ENCODE peak calls at places on chromosome 11, in eight cellular contexts. M is neural progenitor cell, S is cardiac muscle cell, J is OCI-LY7, C is thoracic aorta, A is brain microvascular endothelial cell, I is kidney, E is HL-60. T is an unnamed sample.

GRCh38 chr11:113873241-113873626 is 2.1 kb downstream of the USP28 start:
- DNase-seq in C (no peak), J (no peak), E (no peak), S (peak; percentile 94), M (peak; percentile 30), A (peak; percentile 58), I (no peak), T (no peak)

GRCh38 chr11:114121744-114122504 is 62.4 kb downstream of the ZBTB16 start:
- DNase-seq in M (no peak), A (no peak), J (no peak), C (no peak), I (no peak), S (no peak), E (no peak), T (no peak)

GRCh38 chr11:47715082-47715669 is at the start of gene AGBL2:
- DNase-seq in A (peak; percentile 41), J (peak; percentile 85), E (peak; percentile 63), I (peak; percentile 93), S (peak; percentile 73), C (peak; percentile 26), M (peak; percentile 79), T (peak; percentile 44)

GRCh38 chr11:45093761-45094455 is 52.5 kb upstream of the PRDM11 start:
- DNase-seq in E (no peak), A (no peak), S (no peak), M (no peak), I (peak; percentile 43), C (no peak), J (no peak), T (no peak)

GRCh38 chr11:113162590-113162961 is 151.8 kb upstream of the TTC12 start:
- DNase-seq in S (no peak), J (no peak), M (no peak), I (no peak), A (no peak), C (no peak), E (no peak), T (no peak)

GRCh38 chr11:44868455-44869421 is 81.9 kb downstream of the TP53I11 start:
- DNase-seq in J (no peak), C (no peak), E (no peak), S (no peak), A (no peak), M (no peak), I (no peak), T (no peak)

GRCh38 chr11:131811380-131811779 is 441.0 kb downstream of the NTM start:
- DNase-seq in A (no peak), M (no peak), S (no peak), C (no peak), E (no peak), J (no peak), I (no peak), T (no peak)

GRCh38 chr11:97621282-97621681 is 1231.5 kb downstream of the JRKL start:
- DNase-seq in S (no peak), I (no peak), E (no peak), C (no peak), M (no peak), A (no peak), J (no peak), T (no peak)

GRCh38 chr11:32706985-32707736 is 87.3 kb downstream of the CCDC73 start:
- DNase-seq in C (no peak), J (no peak), S (no peak), M (no peak), E (peak; percentile 4), I (no peak), A (no peak), T (no peak)

GRCh38 chr11:120500414-120500936 is 11.1 kb upstream of the GRIK4 start:
- DNase-seq in C (no peak), A (no peak), E (no peak), M (peak; percentile 29), S (no peak), J (no peak), I (peak; percentile 68), T (no peak)

GRCh38 chr11:120182357-120182756 is 28.5 kb upstream of the OAF start:
- DNase-seq in I (peak; percentile 52), M (peak; percentile 54), J (no peak), C (no peak), S (no peak), E (no peak), A (no peak), T (peak; percentile 9)

GRCh38 chr11:66322732-66323427 is 6.0 kb upstream of the CD248 start:
- DNase-seq in S (no peak), C (no peak), E (no peak), J (no peak), I (peak; percentile 89), M (no peak), A (no peak), T (no peak)

GRCh38 chr11:9763301-9763700 is 99.4 kb downstream of the SWAP70 start:
- DNase-seq in J (no peak), E (no peak), S (no peak), I (no peak), C (no peak), A (no peak), M (no peak), T (no peak)

GRCh38 chr11:78828582-78829520 is 254.2 kb upstream of the NARS2 start:
- DNase-seq in E (peak; percentile 15), M (no peak), J (no peak), A (no peak), C (no peak), I (no peak), S (no peak), T (no peak)

GRCh38 chr11:78823588-78823987 is 248.9 kb upstream of the NARS2 start:
- DNase-seq in A (no peak), C (no peak), S (no peak), E (no peak), J (no peak), I (no peak), M (no peak), T (no peak)

GRCh38 chr11:78822931-78823423 is 248.3 kb upstream of the NARS2 start:
- DNase-seq in J (no peak), S (no peak), C (no peak), E (no peak), I (no peak), A (no peak), M (no peak), T (no peak)

GRCh38 chr11:78821371-78822306 is 247.0 kb upstream of the NARS2 start:
- DNase-seq in S (no peak), A (no peak), J (no peak), C (no peak), M (no peak), I (no peak), E (no peak), T (no peak)

DNA sequence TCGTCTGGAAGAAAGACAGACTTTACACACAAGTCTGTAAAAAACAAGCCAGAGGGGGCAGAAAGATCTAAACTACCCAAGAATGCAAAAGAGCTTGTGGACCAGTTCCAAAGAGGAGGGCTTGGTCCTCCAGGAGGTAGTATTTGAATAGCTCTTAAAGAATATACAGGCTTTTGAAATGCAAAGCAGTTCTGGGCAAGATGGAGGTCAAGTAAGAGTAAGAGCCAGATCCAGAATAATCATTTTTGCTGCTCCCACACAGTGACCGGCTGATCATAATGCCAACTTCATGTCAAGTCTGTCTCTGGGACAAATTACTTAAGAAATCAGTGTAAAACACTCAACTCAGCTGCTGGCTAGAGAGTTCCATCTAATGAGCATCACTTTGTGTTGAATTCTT is 250.9 kb upstream of the NARS2 start:
- DNase-seq in E (no peak), C (no peak), I (no peak), M (no peak), J (no peak), A (no peak), S (no peak), T (no peak)
- TF ChIP-seq CTCF in E (no peak), C (no peak), I (no peak), M (no peak), J (no peak), A (no peak), S (no peak), T (no peak)

DNA sequence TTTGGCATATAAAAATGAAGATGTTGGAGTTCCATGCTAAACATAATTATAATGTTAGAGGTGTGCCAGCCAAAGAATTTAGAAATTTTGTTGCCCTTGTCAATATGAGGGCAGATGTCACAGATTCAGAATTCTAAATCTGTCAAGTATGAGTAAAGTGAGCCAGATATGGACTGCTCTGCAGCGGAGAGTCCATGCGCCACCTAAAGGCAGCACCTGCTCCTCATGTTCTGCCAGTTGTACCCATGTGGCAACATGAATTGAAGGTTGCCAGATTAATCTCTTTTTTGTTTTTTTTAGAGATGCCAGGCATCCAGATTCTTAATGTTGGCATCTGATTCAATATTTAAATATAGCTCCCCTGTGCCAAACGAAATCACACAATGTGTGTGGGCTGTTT is 678.6 kb upstream of the ANO5 start:
- DNase-seq in C (no peak), A (no peak), I (no peak), J (peak; percentile 1), M (peak; percentile 27), E (no peak), S (peak; percentile 53), T (no peak)
- TF ChIP-seq CTCF in C (no peak), A (no peak), I (peak; percentile 46), J (peak; percentile 59), M (peak; percentile 64), E (peak; percentile 28), S (no peak), T (no peak)

GRCh38 chr11:94849836-94850235 is 81.7 kb downstream of the AMOTL1 start:
- DNase-seq in I (no peak), A (no peak), S (no peak), C (no peak), M (no peak), E (no peak), J (no peak), T (no peak)

GRCh38 chr11:94855666-94856065 is 87.5 kb downstream of the AMOTL1 start:
- DNase-seq in I (no peak), E (no peak), S (peak; percentile 27), M (no peak), C (no peak), A (no peak), J (no peak), T (no peak)

GRCh38 chr11:94854770-94855633 is 86.8 kb downstream of the AMOTL1 start:
- DNase-seq in I (no peak), C (no peak), A (no peak), E (no peak), S (peak; percentile 91), J (no peak), M (no peak), T (no peak)

GRCh38 chr11:94853836-94854235 is 85.7 kb downstream of the AMOTL1 start:
- DNase-seq in A (no peak), C (no peak), M (no peak), E (no peak), S (no peak), J (no peak), I (no peak), T (no peak)

GRCh38 chr11:94851864-94852581 is 83.9 kb downstream of the AMOTL1 start:
- DNase-seq in C (no peak), M (no peak), I (no peak), S (no peak), J (no peak), E (no peak), A (no peak), T (no peak)
- TF ChIP-seq CTCF in C (no peak), M (no peak), I (no peak), S (no peak), J (no peak), E (no peak), A (no peak), T (no peak)

GRCh38 chr11:57567512-57568329 is at the start of gene UBE2L6:
- DNase-seq in A (no peak), J (peak; percentile 84), E (peak; percentile 21), S (peak; percentile 88), C (peak; percentile 19), M (peak; percentile 92), I (peak; percentile 91), T (no peak)
- TF ChIP-seq CTCF in A (no peak), J (peak; percentile 95), E (no peak), S (no peak), C (no peak), M (peak; percentile 87), I (no peak), T (no peak)

GRCh38 chr11:134475951-134476350 is 63.9 kb upstream of the B3GAT1 start:
- DNase-seq in E (no peak), J (no peak), M (no peak), I (no peak), A (no peak), C (no peak), S (no peak), T (no peak)
- TF ChIP-seq CTCF in E (no peak), J (no peak), M (no peak), I (no peak), A (no peak), C (no peak), S (no peak), T (no peak)